ENCODE peak calls at places on chromosomes 2 and 18, in four cellular contexts. J is SHP77; E is ELF-1; B is effector memory CD8-positive, alpha-beta T cell. T is an unnamed sample.
A peak's percentile ranks its signal among the peaks of the same experiment; 100 is the strongest.

GRCh38 chr2:78782196-78782595 is 243.3 kb upstream of the REG3G start:
- DNase-seq in J (no peak), E (no peak), B (no peak), T (no peak)

GRCh38 chr2:205053827-205054410 is 508.6 kb downstream of the PARD3B start:
- DNase-seq in J (no peak), E (no peak), B (no peak), T (no peak)

GRCh38 chr18:23838801-23839366 is 149.6 kb downstream of the LAMA3 start:
- DNase-seq in J (no peak), E (no peak), B (no peak), T (no peak)

GRCh38 chr2:33267745-33268144 is 208.7 kb upstream of the RASGRP3 start:
- DNase-seq in J (no peak), E (no peak), B (no peak), T (no peak)

GRCh38 chr2:120233292-120233691 is 10.1 kb upstream of the TMEM185B start:
- DNase-seq in J (no peak), E (no peak), B (no peak), T (no peak)

GRCh38 chr18:54125429-54125828 is 99.0 kb downstream of the MBD2 start:
- DNase-seq in J (no peak), E (no peak), B (no peak), T (no peak)

GRCh38 chr2:218832520-218832919 is 917 bp upstream of the PRKAG3 start:
- DNase-seq in J (no peak), E (no peak), B (no peak), T (no peak)

GRCh38 chr2:219644801-219645480 is 17.5 kb downstream of the SLC4A3 start:
- DNase-seq in J (peak; percentile 65), E (no peak), B (no peak), T (no peak)

GRCh38 chr2:235940330-235940729 is 227.9 kb downstream of the GBX2 start:
- DNase-seq in J (peak; percentile 34), E (peak; percentile 54), B (no peak), T (no peak)

GRCh38 chr2:45458909-45459563 is 152.0 kb downstream of the SRBD1 start:
- DNase-seq in J (no peak), E (peak; percentile 57), B (no peak), T (peak; percentile 28)

GRCh38 chr2:204863351-204863750 is 318.1 kb downstream of the PARD3B start:
- DNase-seq in J (no peak), E (no peak), B (no peak), T (no peak)

GRCh38 chr2:222174450-222174849 is 124.3 kb downstream of the PAX3 start:
- DNase-seq in J (no peak), E (peak; percentile 63), B (no peak), T (no peak)

GRCh38 chr2:58893645-58894336 is 652.7 kb upstream of the FANCL start:
- DNase-seq in J (no peak), E (no peak), B (no peak), T (no peak)

GRCh38 chr2:215917953-215918620 is 95.3 kb downstream of the MREG start:
- DNase-seq in J (no peak), E (peak; percentile 68), B (no peak), T (no peak)

GRCh38 chr2:100320547-100321180 is 1.6 kb downstream of the LONRF2 start:
- DNase-seq in J (peak; percentile 4), E (no peak), B (no peak), T (no peak)

GRCh38 chr18:37432796-37433195 is 132.8 kb downstream of the CELF4 start:
- DNase-seq in J (no peak), E (no peak), B (no peak), T (no peak)

GRCh38 chr18:50879302-50880107 is 587 bp downstream of the ME2 start:
- DNase-seq in J (no peak), E (peak; percentile 51), B (peak; percentile 40), T (no peak)

GRCh38 chr18:22667616-22668422 is 250.1 kb upstream of the CTAGE1 start:
- DNase-seq in J (no peak), E (no peak), B (no peak), T (peak; percentile 34)

GRCh38 chr2:133331437-133331836 is 236.8 kb downstream of the NCKAP5 start:
- DNase-seq in J (peak; percentile 16), E (peak; percentile 15), B (no peak), T (no peak)

GRCh38 chr2:211035548-211036185 is 479.3 kb downstream of the CPS1 start:
- DNase-seq in J (peak; percentile 26), E (no peak), B (no peak), T (peak; percentile 22)

GRCh38 chr2:655626-656025 is 21.6 kb downstream of the TMEM18 start:
- DNase-seq in J (no peak), E (no peak), B (no peak), T (no peak)

GRCh38 chr2:207711750-207712487 is 479 bp downstream of the CCNYL1 start:
- DNase-seq in J (peak; percentile 11), E (peak; percentile 76), B (peak; percentile 44), T (no peak)

GRCh38 chr2:188974184-188974583 is at the start of gene COL3A1:
- DNase-seq in J (no peak), E (peak; percentile 29), B (no peak), T (no peak)

GRCh38 chr2:147008481-147008880 is 836.3 kb upstream of the ACVR2A start:
- DNase-seq in J (no peak), E (no peak), B (no peak), T (no peak)

GRCh38 chr2:241947004-241947350 is 77.4 kb downstream of the RTP5 start:
- DNase-seq in J (no peak), E (no peak), B (no peak), T (no peak)

GRCh38 chr18:55405655-55406373 is 182.2 kb downstream of the TCF4 start:
- DNase-seq in J (peak; percentile 85), E (no peak), B (no peak), T (no peak)

T was measured in HCT116.